ENCODE peak calls at places on chromosome 12, in ten cellular contexts. One of them, this sample, is unnamed.
A peak's percentile ranks its signal among the peaks of the same experiment; 100 is the strongest.

GRCh38 chr12:39236994-39237393 is 205.9 kb downstream of the KIF21A start:
- DNase-seq in transverse colon: no peak
- DNase-seq in neuronal stem cell: no peak
- DNase-seq in GM12891: no peak
- DNase-seq in activated CD8-positive, alpha-beta memory T cell treated with anti-CD3 and anti-CD28 coated beads, Interleukin-2, amount 10 ng/mL, durations not matched to agents 7 days and 5 days: no peak
- DNase-seq in mucosa of gallbladder: no peak
- DNase-seq in neural crest cell: no peak
- DNase-seq in lower lobe of right lung: no peak
- DNase-seq in astrocyte: peak; percentile 87
- DNase-seq in left cardiac atrium: no peak
- DNase-seq in this sample: no peak

GRCh38 chr12:28759334-28759733 is 389.7 kb upstream of the FAR2 start:
- DNase-seq in neuronal stem cell: peak; percentile 12
- DNase-seq in mucosa of gallbladder: no peak
- DNase-seq in activated CD8-positive, alpha-beta memory T cell treated with anti-CD3 and anti-CD28 coated beads, Interleukin-2, amount 10 ng/mL, durations not matched to agents 7 days and 5 days: no peak
- DNase-seq in neural crest cell: no peak
- DNase-seq in GM12891: no peak
- DNase-seq in transverse colon: no peak
- DNase-seq in lower lobe of right lung: no peak
- DNase-seq in left cardiac atrium: no peak
- DNase-seq in astrocyte: peak; percentile 34
- DNase-seq in this sample: no peak

GRCh38 chr12:107591095-107591375 is 94.6 kb upstream of the PWP1 start:
- DNase-seq in mucosa of gallbladder: no peak
- DNase-seq in astrocyte: peak; percentile 84
- DNase-seq in GM12891: no peak
- DNase-seq in neural crest cell: no peak
- DNase-seq in lower lobe of right lung: no peak
- DNase-seq in transverse colon: no peak
- DNase-seq in activated CD8-positive, alpha-beta memory T cell treated with anti-CD3 and anti-CD28 coated beads, Interleukin-2, amount 10 ng/mL, durations not matched to agents 7 days and 5 days: no peak
- DNase-seq in left cardiac atrium: no peak
- DNase-seq in neuronal stem cell: no peak
- DNase-seq in this sample: no peak

GRCh38 chr12:110581951-110582285 is 1.2 kb downstream of the PPTC7 start:
- DNase-seq in astrocyte: no peak
- DNase-seq in neural crest cell: no peak
- DNase-seq in transverse colon: no peak
- DNase-seq in lower lobe of right lung: no peak
- DNase-seq in left cardiac atrium: no peak
- DNase-seq in activated CD8-positive, alpha-beta memory T cell treated with anti-CD3 and anti-CD28 coated beads, Interleukin-2, amount 10 ng/mL, durations not matched to agents 7 days and 5 days: peak; percentile 43
- DNase-seq in mucosa of gallbladder: no peak
- DNase-seq in neuronal stem cell: no peak
- DNase-seq in GM12891: no peak
- DNase-seq in this sample: no peak

GRCh38 chr12:108475396-108475795 is 39.7 kb upstream of the FICD start:
- DNase-seq in mucosa of gallbladder: no peak
- DNase-seq in left cardiac atrium: no peak
- DNase-seq in activated CD8-positive, alpha-beta memory T cell treated with anti-CD3 and anti-CD28 coated beads, Interleukin-2, amount 10 ng/mL, durations not matched to agents 7 days and 5 days: no peak
- DNase-seq in lower lobe of right lung: no peak
- DNase-seq in neural crest cell: no peak
- DNase-seq in astrocyte: no peak
- DNase-seq in GM12891: no peak
- DNase-seq in transverse colon: no peak
- DNase-seq in neuronal stem cell: no peak
- DNase-seq in this sample: no peak

GRCh38 chr12:6201775-6202292 is 1.6 kb downstream of the CD9 start:
- DNase-seq in GM12891: no peak
- DNase-seq in lower lobe of right lung: no peak
- DNase-seq in mucosa of gallbladder: no peak
- DNase-seq in neural crest cell: no peak
- DNase-seq in neuronal stem cell: no peak
- DNase-seq in transverse colon: no peak
- DNase-seq in activated CD8-positive, alpha-beta memory T cell treated with anti-CD3 and anti-CD28 coated beads, Interleukin-2, amount 10 ng/mL, durations not matched to agents 7 days and 5 days: no peak
- DNase-seq in astrocyte: no peak
- DNase-seq in left cardiac atrium: peak; percentile 18
- DNase-seq in this sample: no peak

GRCh38 chr12:81080431-81080983 is 2.6 kb downstream of the ACSS3 start:
- DNase-seq in astrocyte: peak; percentile 51
- DNase-seq in activated CD8-positive, alpha-beta memory T cell treated with anti-CD3 and anti-CD28 coated beads, Interleukin-2, amount 10 ng/mL, durations not matched to agents 7 days and 5 days: no peak
- DNase-seq in left cardiac atrium: no peak
- DNase-seq in neural crest cell: no peak
- DNase-seq in neuronal stem cell: no peak
- DNase-seq in lower lobe of right lung: no peak
- DNase-seq in transverse colon: no peak
- DNase-seq in mucosa of gallbladder: no peak
- DNase-seq in GM12891: no peak
- DNase-seq in this sample: no peak

GRCh38 chr12:103249614-103250013 is 246.2 kb downstream of the C12orf42 start:
- DNase-seq in astrocyte: no peak
- DNase-seq in activated CD8-positive, alpha-beta memory T cell treated with anti-CD3 and anti-CD28 coated beads, Interleukin-2, amount 10 ng/mL, durations not matched to agents 7 days and 5 days: no peak
- DNase-seq in neural crest cell: no peak
- DNase-seq in lower lobe of right lung: no peak
- DNase-seq in neuronal stem cell: no peak
- DNase-seq in GM12891: no peak
- DNase-seq in left cardiac atrium: no peak
- DNase-seq in mucosa of gallbladder: no peak
- DNase-seq in transverse colon: no peak
- DNase-seq in this sample: no peak

GRCh38 chr12:108009442-108009841 is 119.6 kb upstream of the WSCD2 start:
- DNase-seq in lower lobe of right lung: no peak
- DNase-seq in activated CD8-positive, alpha-beta memory T cell treated with anti-CD3 and anti-CD28 coated beads, Interleukin-2, amount 10 ng/mL, durations not matched to agents 7 days and 5 days: no peak
- DNase-seq in GM12891: no peak
- DNase-seq in left cardiac atrium: no peak
- DNase-seq in astrocyte: no peak
- DNase-seq in neuronal stem cell: no peak
- DNase-seq in mucosa of gallbladder: no peak
- DNase-seq in neural crest cell: no peak
- DNase-seq in transverse colon: no peak
- DNase-seq in this sample: no peak

GRCh38 chr12:108117163-108117849 is 11.8 kb upstream of the WSCD2 start:
- DNase-seq in astrocyte: no peak
- DNase-seq in GM12891: no peak
- DNase-seq in transverse colon: no peak
- DNase-seq in neural crest cell: no peak
- DNase-seq in mucosa of gallbladder: no peak
- DNase-seq in neuronal stem cell: no peak
- DNase-seq in lower lobe of right lung: no peak
- DNase-seq in left cardiac atrium: no peak
- DNase-seq in activated CD8-positive, alpha-beta memory T cell treated with anti-CD3 and anti-CD28 coated beads, Interleukin-2, amount 10 ng/mL, durations not matched to agents 7 days and 5 days: no peak
- DNase-seq in this sample: no peak

GRCh38 chr12:68971404-68971803 is 38.4 kb upstream of the CPM start:
- DNase-seq in activated CD8-positive, alpha-beta memory T cell treated with anti-CD3 and anti-CD28 coated beads, Interleukin-2, amount 10 ng/mL, durations not matched to agents 7 days and 5 days: no peak
- DNase-seq in astrocyte: peak; percentile 77
- DNase-seq in lower lobe of right lung: no peak
- DNase-seq in transverse colon: no peak
- DNase-seq in mucosa of gallbladder: no peak
- DNase-seq in left cardiac atrium: no peak
- DNase-seq in neuronal stem cell: no peak
- DNase-seq in neural crest cell: no peak
- DNase-seq in GM12891: no peak
- DNase-seq in this sample: peak; percentile 48

GRCh38 chr12:48946206-48946605 is 11.1 kb downstream of the ARF3 start:
- DNase-seq in activated CD8-positive, alpha-beta memory T cell treated with anti-CD3 and anti-CD28 coated beads, Interleukin-2, amount 10 ng/mL, durations not matched to agents 7 days and 5 days: no peak
- DNase-seq in astrocyte: no peak
- DNase-seq in GM12891: no peak
- DNase-seq in transverse colon: no peak
- DNase-seq in lower lobe of right lung: no peak
- DNase-seq in neural crest cell: no peak
- DNase-seq in mucosa of gallbladder: no peak
- DNase-seq in left cardiac atrium: no peak
- DNase-seq in neuronal stem cell: no peak
- DNase-seq in this sample: no peak

GRCh38 chr12:13534242-13534641 is 337.7 kb downstream of the EMP1 start:
- DNase-seq in transverse colon: no peak
- DNase-seq in GM12891: no peak
- DNase-seq in neural crest cell: no peak
- DNase-seq in left cardiac atrium: no peak
- DNase-seq in astrocyte: no peak
- DNase-seq in neuronal stem cell: no peak
- DNase-seq in activated CD8-positive, alpha-beta memory T cell treated with anti-CD3 and anti-CD28 coated beads, Interleukin-2, amount 10 ng/mL, durations not matched to agents 7 days and 5 days: no peak
- DNase-seq in lower lobe of right lung: no peak
- DNase-seq in mucosa of gallbladder: no peak
- DNase-seq in this sample: no peak

GRCh38 chr12:124160102-124160501 is 134.8 kb upstream of the RFLNA start:
- DNase-seq in activated CD8-positive, alpha-beta memory T cell treated with anti-CD3 and anti-CD28 coated beads, Interleukin-2, amount 10 ng/mL, durations not matched to agents 7 days and 5 days: no peak
- DNase-seq in left cardiac atrium: no peak
- DNase-seq in mucosa of gallbladder: no peak
- DNase-seq in lower lobe of right lung: no peak
- DNase-seq in GM12891: no peak
- DNase-seq in neuronal stem cell: no peak
- DNase-seq in transverse colon: no peak
- DNase-seq in neural crest cell: no peak
- DNase-seq in astrocyte: peak; percentile 6
- DNase-seq in this sample: no peak

GRCh38 chr12:93982847-93983315 is 165.5 kb upstream of the PLXNC1 start:
- DNase-seq in activated CD8-positive, alpha-beta memory T cell treated with anti-CD3 and anti-CD28 coated beads, Interleukin-2, amount 10 ng/mL, durations not matched to agents 7 days and 5 days: peak; percentile 43
- DNase-seq in neural crest cell: no peak
- DNase-seq in mucosa of gallbladder: no peak
- DNase-seq in neuronal stem cell: no peak
- DNase-seq in lower lobe of right lung: no peak
- DNase-seq in left cardiac atrium: no peak
- DNase-seq in astrocyte: peak; percentile 94
- DNase-seq in GM12891: no peak
- DNase-seq in transverse colon: no peak
- DNase-seq in this sample: no peak

GRCh38 chr12:19151298-19151697 is 21.8 kb downstream of the PLEKHA5 start:
- DNase-seq in astrocyte: peak; percentile 64
- DNase-seq in left cardiac atrium: no peak
- DNase-seq in neuronal stem cell: no peak
- DNase-seq in lower lobe of right lung: no peak
- DNase-seq in mucosa of gallbladder: no peak
- DNase-seq in GM12891: no peak
- DNase-seq in neural crest cell: no peak
- DNase-seq in activated CD8-positive, alpha-beta memory T cell treated with anti-CD3 and anti-CD28 coated beads, Interleukin-2, amount 10 ng/mL, durations not matched to agents 7 days and 5 days: no peak
- DNase-seq in transverse colon: no peak
- DNase-seq in this sample: no peak

GRCh38 chr12:3421191-3421590 is 69.8 kb upstream of the PRMT8 start:
- DNase-seq in left cardiac atrium: no peak
- DNase-seq in astrocyte: no peak
- DNase-seq in GM12891: no peak
- DNase-seq in neural crest cell: no peak
- DNase-seq in activated CD8-positive, alpha-beta memory T cell treated with anti-CD3 and anti-CD28 coated beads, Interleukin-2, amount 10 ng/mL, durations not matched to agents 7 days and 5 days: no peak
- DNase-seq in mucosa of gallbladder: no peak
- DNase-seq in neuronal stem cell: no peak
- DNase-seq in lower lobe of right lung: no peak
- DNase-seq in transverse colon: no peak
- DNase-seq in this sample: no peak

GRCh38 chr12:121267822-121268221 is 28.7 kb downstream of the CAMKK2 start:
- DNase-seq in activated CD8-positive, alpha-beta memory T cell treated with anti-CD3 and anti-CD28 coated beads, Interleukin-2, amount 10 ng/mL, durations not matched to agents 7 days and 5 days: no peak
- DNase-seq in left cardiac atrium: no peak
- DNase-seq in neuronal stem cell: no peak
- DNase-seq in mucosa of gallbladder: no peak
- DNase-seq in lower lobe of right lung: no peak
- DNase-seq in astrocyte: no peak
- DNase-seq in GM12891: no peak
- DNase-seq in transverse colon: no peak
- DNase-seq in neural crest cell: no peak
- DNase-seq in this sample: no peak

GRCh38 chr12:63066782-63067181 is 84.2 kb downstream of the AVPR1A start:
- DNase-seq in lower lobe of right lung: no peak
- DNase-seq in neural crest cell: no peak
- DNase-seq in activated CD8-positive, alpha-beta memory T cell treated with anti-CD3 and anti-CD28 coated beads, Interleukin-2, amount 10 ng/mL, durations not matched to agents 7 days and 5 days: no peak
- DNase-seq in transverse colon: no peak
- DNase-seq in mucosa of gallbladder: no peak
- DNase-seq in neuronal stem cell: no peak
- DNase-seq in left cardiac atrium: no peak
- DNase-seq in astrocyte: no peak
- DNase-seq in GM12891: no peak
- DNase-seq in this sample: no peak

GRCh38 chr12:58633479-58633878 is 286.8 kb downstream of the LRIG3 start:
- DNase-seq in activated CD8-positive, alpha-beta memory T cell treated with anti-CD3 and anti-CD28 coated beads, Interleukin-2, amount 10 ng/mL, durations not matched to agents 7 days and 5 days: no peak
- DNase-seq in neural crest cell: no peak
- DNase-seq in lower lobe of right lung: no peak
- DNase-seq in astrocyte: peak; percentile 80
- DNase-seq in transverse colon: no peak
- DNase-seq in GM12891: no peak
- DNase-seq in neuronal stem cell: no peak
- DNase-seq in left cardiac atrium: no peak
- DNase-seq in mucosa of gallbladder: no peak
- DNase-seq in this sample: no peak

GRCh38 chr12:132600048-132601032 is 10.0 kb downstream of the LRCOL1 start:
- DNase-seq in left cardiac atrium: peak; percentile 80
- DNase-seq in neural crest cell: peak; percentile 73
- DNase-seq in astrocyte: peak; percentile 44
- DNase-seq in activated CD8-positive, alpha-beta memory T cell treated with anti-CD3 and anti-CD28 coated beads, Interleukin-2, amount 10 ng/mL, durations not matched to agents 7 days and 5 days: peak; percentile 57
- DNase-seq in neuronal stem cell: no peak
- DNase-seq in lower lobe of right lung: peak; percentile 78
- DNase-seq in transverse colon: peak; percentile 71
- DNase-seq in mucosa of gallbladder: peak; percentile 58
- DNase-seq in GM12891: no peak
- DNase-seq in this sample: peak; percentile 85

GRCh38 chr12:30847259-30847658 is 79.3 kb upstream of the TSPAN11 start:
- DNase-seq in neuronal stem cell: peak; percentile 48
- DNase-seq in astrocyte: peak; percentile 38
- DNase-seq in transverse colon: no peak
- DNase-seq in activated CD8-positive, alpha-beta memory T cell treated with anti-CD3 and anti-CD28 coated beads, Interleukin-2, amount 10 ng/mL, durations not matched to agents 7 days and 5 days: no peak
- DNase-seq in lower lobe of right lung: no peak
- DNase-seq in mucosa of gallbladder: no peak
- DNase-seq in left cardiac atrium: no peak
- DNase-seq in GM12891: no peak
- DNase-seq in neural crest cell: no peak
- DNase-seq in this sample: no peak

GRCh38 chr12:57481671-57482070 is 2.0 kb upstream of the ARHGAP9 start:
- DNase-seq in activated CD8-positive, alpha-beta memory T cell treated with anti-CD3 and anti-CD28 coated beads, Interleukin-2, amount 10 ng/mL, durations not matched to agents 7 days and 5 days: no peak
- DNase-seq in transverse colon: no peak
- DNase-seq in lower lobe of right lung: no peak
- DNase-seq in mucosa of gallbladder: no peak
- DNase-seq in neural crest cell: no peak
- DNase-seq in astrocyte: no peak
- DNase-seq in neuronal stem cell: no peak
- DNase-seq in GM12891: no peak
- DNase-seq in left cardiac atrium: no peak
- DNase-seq in this sample: no peak

GRCh38 chr12:131130311-131130911 is 176.7 kb downstream of the ADGRD1 start:
- DNase-seq in left cardiac atrium: no peak
- DNase-seq in mucosa of gallbladder: no peak
- DNase-seq in neural crest cell: no peak
- DNase-seq in GM12891: no peak
- DNase-seq in astrocyte: no peak
- DNase-seq in activated CD8-positive, alpha-beta memory T cell treated with anti-CD3 and anti-CD28 coated beads, Interleukin-2, amount 10 ng/mL, durations not matched to agents 7 days and 5 days: no peak
- DNase-seq in transverse colon: no peak
- DNase-seq in lower lobe of right lung: no peak
- DNase-seq in neuronal stem cell: no peak
- DNase-seq in this sample: no peak

GRCh38 chr12:28035483-28035882 is 63.0 kb upstream of the PTHLH start:
- DNase-seq in activated CD8-positive, alpha-beta memory T cell treated with anti-CD3 and anti-CD28 coated beads, Interleukin-2, amount 10 ng/mL, durations not matched to agents 7 days and 5 days: no peak
- DNase-seq in astrocyte: peak; percentile 70
- DNase-seq in GM12891: no peak
- DNase-seq in transverse colon: no peak
- DNase-seq in neuronal stem cell: no peak
- DNase-seq in lower lobe of right lung: no peak
- DNase-seq in left cardiac atrium: no peak
- DNase-seq in neural crest cell: no peak
- DNase-seq in mucosa of gallbladder: no peak
- DNase-seq in this sample: no peak